ENCODE peak calls at places on chromosomes 7 and 10, in four cellular contexts. One of them, this sample, is unnamed.

GRCh38 chr7:28858206-28858605 is 99.9 kb downstream of the TRIL start:
- DNase-seq in GM12878: no peak
- DNase-seq in H1: no peak
- DNase-seq in HepG2: no peak
- DNase-seq in this sample: no peak

GRCh38 chr7:44959956-44960640 is 18.7 kb downstream of the MYO1G start:
- DNase-seq in GM12878: no peak
- DNase-seq in HepG2: no peak
- DNase-seq in H1: no peak
- DNase-seq in this sample: no peak

GRCh38 chr10:66784796-66785195 is 141.0 kb upstream of the LRRTM3 start:
- DNase-seq in HepG2: no peak
- DNase-seq in H1: no peak
- DNase-seq in GM12878: no peak
- DNase-seq in this sample: no peak

GRCh38 chr7:98281757-98282652 is 519 bp downstream of the BRI3 start:
- DNase-seq in H1: no peak
- DNase-seq in HepG2: no peak
- DNase-seq in GM12878: no peak
- DNase-seq in this sample: no peak

GRCh38 chr10:132206806-132207535 is 20.2 kb downstream of the DPYSL4 start:
- DNase-seq in HepG2: no peak
- DNase-seq in H1: no peak
- DNase-seq in GM12878: no peak
- DNase-seq in this sample: no peak

GRCh38 chr7:327305-327931 is 37.4 kb downstream of the FOXL3 start:
- DNase-seq in GM12878: no peak
- DNase-seq in HepG2: no peak
- DNase-seq in H1: no peak
- DNase-seq in this sample: no peak

GRCh38 chr10:125824736-125825135 is 1.4 kb downstream of the BCCIP start:
- DNase-seq in HepG2: no peak
- DNase-seq in H1: no peak
- DNase-seq in GM12878: no peak
- DNase-seq in this sample: no peak

GRCh38 chr7:853366-854117 is 21.3 kb downstream of the SUN1 start:
- DNase-seq in GM12878: no peak
- DNase-seq in HepG2: no peak
- DNase-seq in H1: no peak
- DNase-seq in this sample: no peak

GRCh38 chr10:68261132-68261856 is 29.4 kb upstream of the ATOH7 start:
- DNase-seq in H1: no peak
- DNase-seq in GM12878: no peak
- DNase-seq in HepG2: peak; percentile 17
- DNase-seq in this sample: no peak

GRCh38 chr10:78781991-78782390 is 286.8 kb upstream of the ZMIZ1 start:
- DNase-seq in H1: no peak
- DNase-seq in HepG2: no peak
- DNase-seq in GM12878: no peak
- DNase-seq in this sample: no peak

GRCh38 chr7:93194368-93194767 is 31.9 kb downstream of the HEPACAM2 start:
- DNase-seq in GM12878: no peak
- DNase-seq in HepG2: peak; percentile 3
- DNase-seq in H1: no peak
- DNase-seq in this sample: no peak

GRCh38 chr7:29278362-29279070 is 83.9 kb downstream of the CHN2 start:
- DNase-seq in H1: peak; percentile 35
- DNase-seq in GM12878: no peak
- DNase-seq in HepG2: no peak
- DNase-seq in this sample: no peak

GRCh38 chr7:2044883-2045471 is 187.8 kb downstream of the MAD1L1 start:
- DNase-seq in H1: no peak
- DNase-seq in HepG2: no peak
- DNase-seq in GM12878: no peak
- DNase-seq in this sample: no peak

GRCh38 chr7:34449765-34450164 is 208.3 kb upstream of the NPSR1 start:
- DNase-seq in H1: no peak
- DNase-seq in HepG2: no peak
- DNase-seq in GM12878: no peak
- DNase-seq in this sample: no peak

GRCh38 chr10:105793071-105793470 is 1152.0 kb downstream of the SORCS3 start:
- DNase-seq in HepG2: no peak
- DNase-seq in GM12878: no peak
- DNase-seq in H1: no peak
- DNase-seq in this sample: no peak

GRCh38 chr10:126059101-126059826 is 162.9 kb downstream of the FANK1 start:
- DNase-seq in H1: no peak
- DNase-seq in GM12878: no peak
- DNase-seq in HepG2: no peak
- DNase-seq in this sample: no peak

GRCh38 chr7:73822319-73823173 is 8.2 kb upstream of the CLDN4 start:
- DNase-seq in GM12878: no peak
- DNase-seq in H1: no peak
- DNase-seq in HepG2: peak; percentile 50
- DNase-seq in this sample: no peak

DNA sequence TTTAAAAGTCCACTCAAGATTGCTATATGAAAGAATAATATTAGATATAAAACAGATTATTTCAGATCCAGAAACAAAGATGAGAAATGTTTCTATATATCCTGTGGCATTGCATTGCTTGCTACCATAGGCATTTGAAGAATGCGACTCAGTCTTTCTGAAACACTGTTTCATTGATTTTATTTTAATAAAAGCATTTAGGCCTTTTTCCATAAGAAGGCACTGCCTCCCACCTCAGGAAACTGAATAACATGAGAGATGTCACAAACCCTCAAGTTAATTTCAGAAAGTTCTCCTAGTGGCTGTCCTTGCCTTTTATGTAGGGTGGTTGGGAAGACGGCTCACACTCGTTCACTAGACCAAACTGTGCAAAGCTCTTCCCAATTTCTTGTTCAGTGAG is 23.3 kb downstream of the PRPS1L1 start:
- DNase-seq in H1: no peak
- DNase-seq in HepG2: no peak
- DNase-seq in GM12878: no peak
- DNase-seq in this sample: no peak
- H3K9ac ChIP-seq in H1: no peak overlapping the region
- H3K9ac ChIP-seq in HepG2: no peak overlapping the region
- H3K9ac ChIP-seq in GM12878: no peak overlapping the region
- H3K9ac ChIP-seq in this sample: no peak overlapping the region

GRCh38 chr10:98248018-98248417 is 20.0 kb downstream of the LOXL4 start:
- DNase-seq in HepG2: no peak
- DNase-seq in GM12878: no peak
- DNase-seq in H1: no peak
- DNase-seq in this sample: no peak
- TF ChIP-seq SUZ12 in HepG2: no peak
- TF ChIP-seq SUZ12 in GM12878: no peak
- TF ChIP-seq SUZ12 in H1: no peak
- TF ChIP-seq SUZ12 in this sample: no peak

DNA sequence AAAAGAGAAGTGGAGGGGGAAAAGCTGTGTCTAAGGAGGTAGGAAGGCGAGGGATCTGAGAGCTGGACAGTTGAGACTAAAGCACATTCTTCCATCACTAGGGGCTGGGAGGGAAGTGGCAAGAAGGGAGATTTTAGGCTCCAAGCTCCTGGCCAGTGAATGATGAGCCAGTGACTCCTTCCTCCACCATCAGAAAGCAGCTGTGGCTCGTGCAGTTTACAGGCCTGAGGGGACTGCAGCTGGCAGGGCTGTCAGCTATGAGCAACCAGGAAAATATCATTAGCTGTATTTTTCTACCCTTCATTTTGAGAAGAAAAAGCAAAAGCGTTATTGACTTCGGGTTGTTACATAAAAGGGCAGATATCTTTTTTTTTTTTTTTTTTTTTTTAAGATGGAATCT is 60.7 kb downstream of the GPAM start:
- DNase-seq in HepG2: no peak
- DNase-seq in H1: no peak
- DNase-seq in GM12878: no peak
- DNase-seq in this sample: no peak
- TF ChIP-seq ZNF274 in HepG2: no peak
- TF ChIP-seq ZNF274 in H1: no peak
- TF ChIP-seq ZNF274 in GM12878: no peak
- TF ChIP-seq ZNF274 in this sample: no peak

GRCh38 chr7:138979988-138980574 is 1.1 kb downstream of the KIAA1549 start:
- DNase-seq in H1: no peak
- DNase-seq in GM12878: no peak
- DNase-seq in HepG2: no peak
- DNase-seq in this sample: no peak

GRCh38 chr7:138979226-138979979 is 1.8 kb downstream of the KIAA1549 start:
- DNase-seq in H1: no peak
- DNase-seq in GM12878: no peak
- DNase-seq in HepG2: peak; percentile 26
- DNase-seq in this sample: no peak

GRCh38 chr7:138982204-138982623 is 1.0 kb upstream of the KIAA1549 start:
- DNase-seq in HepG2: no peak
- DNase-seq in GM12878: no peak
- DNase-seq in H1: peak; percentile 58
- DNase-seq in this sample: no peak

GRCh38 chr7:138981332-138982203 is at the start of gene KIAA1549:
- DNase-seq in GM12878: no peak
- DNase-seq in H1: peak; percentile 83
- DNase-seq in HepG2: peak; percentile 33
- DNase-seq in this sample: peak; percentile 66

DNA sequence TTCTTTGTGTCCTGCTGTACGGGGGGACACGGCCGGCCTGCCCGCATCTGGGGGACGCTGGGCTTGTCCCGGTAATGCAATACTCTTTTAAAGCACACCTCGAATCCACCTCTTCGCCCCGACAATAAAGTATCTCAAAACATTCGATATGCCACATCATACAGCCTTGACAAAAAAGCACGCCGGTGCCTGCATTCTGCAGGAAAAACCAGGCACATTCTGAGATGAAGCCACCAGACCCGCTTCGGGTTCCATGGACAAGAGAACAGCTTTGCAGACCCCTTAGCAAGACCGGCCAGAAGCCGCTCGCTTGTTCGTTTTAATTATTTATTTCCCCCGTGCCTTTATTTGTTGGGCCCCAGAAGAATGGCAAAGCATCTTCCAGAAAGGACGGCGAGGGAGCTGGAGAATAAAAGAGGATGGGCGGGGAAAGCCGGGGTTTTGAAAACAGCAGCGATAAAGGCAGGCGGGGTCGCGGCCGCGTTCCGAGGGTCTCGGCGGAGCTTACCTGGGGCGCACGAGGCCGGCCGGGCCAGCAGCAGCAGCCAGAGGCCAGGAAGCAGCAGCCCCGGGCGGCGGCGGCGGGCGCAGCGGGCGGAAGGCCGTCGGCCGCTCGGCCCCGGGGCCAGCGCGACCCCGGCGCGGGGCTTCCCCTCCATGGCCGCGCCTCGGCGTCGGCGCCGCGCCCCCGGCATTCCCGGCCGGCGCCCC is 459 bp downstream of the KIAA1549 start:
- DNase-seq in GM12878: no peak
- DNase-seq in H1: peak; percentile 71
- DNase-seq in HepG2: no peak
- DNase-seq in this sample: no peak
- H3K9ac ChIP-seq in GM12878: no peak overlapping the region
- H3K9ac ChIP-seq in H1: peak overlapping the region; percentile 51
- H3K9ac ChIP-seq in HepG2: peak overlapping the region; percentile 65
- H3K9ac ChIP-seq in this sample: peak overlapping the region; percentile 36

DNA sequence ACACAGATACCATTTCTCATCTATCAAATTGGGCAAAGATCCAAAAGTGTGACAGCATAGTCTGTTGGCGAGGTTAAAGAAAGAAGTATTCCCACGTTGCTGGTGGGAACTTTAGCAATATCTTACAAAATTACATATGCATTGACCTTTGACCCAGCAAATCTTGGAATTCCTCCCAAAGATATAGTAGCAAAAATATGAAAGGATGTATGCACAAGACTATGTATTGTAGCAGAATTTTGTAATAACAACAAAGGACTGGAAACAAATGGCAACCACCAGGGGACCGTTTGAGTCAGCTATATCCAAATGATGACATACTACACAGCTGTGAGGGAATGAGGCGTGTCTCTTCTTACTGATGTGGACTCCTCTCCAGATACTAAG is 50.2 kb downstream of the KCNH2 start:
- DNase-seq in H1: no peak
- DNase-seq in HepG2: no peak
- DNase-seq in GM12878: no peak
- DNase-seq in this sample: no peak
- TF ChIP-seq SUZ12 in H1: no peak
- TF ChIP-seq SUZ12 in HepG2: no peak
- TF ChIP-seq SUZ12 in GM12878: no peak
- TF ChIP-seq SUZ12 in this sample: no peak

DNA sequence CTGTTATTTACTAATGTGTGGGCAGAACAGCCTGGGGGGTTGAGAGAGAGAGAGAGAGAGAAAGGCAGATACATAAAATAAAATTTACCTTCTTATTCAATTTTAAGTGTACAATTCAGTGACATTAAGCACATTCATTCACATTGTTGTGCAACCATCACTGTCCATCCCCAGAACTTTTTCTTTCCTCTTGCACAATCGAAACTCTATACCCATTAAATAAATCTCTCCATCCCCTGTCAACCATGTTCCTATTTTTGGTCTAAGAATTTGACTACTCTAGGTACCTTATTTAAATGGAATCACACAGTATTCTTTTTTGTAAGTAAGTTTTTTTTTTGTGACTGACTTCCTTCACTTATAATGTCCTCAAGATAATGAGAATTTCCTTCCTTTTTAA is 181.6 kb downstream of the SND1 start:
- DNase-seq in HepG2: no peak
- DNase-seq in H1: no peak
- DNase-seq in GM12878: no peak
- DNase-seq in this sample: no peak
- TF ChIP-seq ZNF274 in HepG2: no peak
- TF ChIP-seq ZNF274 in H1: no peak
- TF ChIP-seq ZNF274 in GM12878: no peak
- TF ChIP-seq ZNF274 in this sample: no peak

GRCh38 chr10:77393411-77393810 is 244.2 kb downstream of the KCNMA1 start:
- DNase-seq in GM12878: no peak
- DNase-seq in H1: no peak
- DNase-seq in HepG2: no peak
- DNase-seq in this sample: no peak
- H3K9ac ChIP-seq in GM12878: no peak overlapping the region
- H3K9ac ChIP-seq in H1: no peak overlapping the region
- H3K9ac ChIP-seq in HepG2: no peak overlapping the region
- H3K9ac ChIP-seq in this sample: no peak overlapping the region

GRCh38 chr7:55158541-55158940 is 139.7 kb downstream of the EGFR start:
- DNase-seq in GM12878: no peak
- DNase-seq in HepG2: no peak
- DNase-seq in H1: no peak
- DNase-seq in this sample: no peak
- TF ChIP-seq SUZ12 in GM12878: no peak
- TF ChIP-seq SUZ12 in HepG2: no peak
- TF ChIP-seq SUZ12 in H1: no peak
- TF ChIP-seq SUZ12 in this sample: no peak

DNA sequence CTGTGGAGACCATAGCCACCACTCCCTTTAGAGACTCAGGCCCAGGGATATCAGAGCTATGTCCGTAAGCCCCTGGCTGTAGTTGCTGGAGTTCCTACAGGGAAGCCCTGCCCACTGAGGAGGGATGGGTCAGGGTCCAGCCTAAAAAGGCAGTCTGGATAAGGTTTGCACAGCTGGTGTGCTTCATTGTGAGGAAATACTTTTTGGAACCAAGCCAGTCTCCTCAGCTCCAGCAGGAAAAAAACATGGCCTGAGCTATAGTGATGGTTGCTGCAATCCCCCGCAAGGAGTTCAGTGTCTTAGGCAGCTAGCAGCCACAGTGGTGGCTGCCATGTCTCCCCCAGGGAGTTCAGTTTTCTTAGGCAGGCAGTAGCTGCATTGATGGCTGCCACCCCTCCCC is 52.6 kb upstream of the CYP2C8 start:
- DNase-seq in HepG2: peak; percentile 74
- DNase-seq in H1: no peak
- DNase-seq in GM12878: no peak
- DNase-seq in this sample: no peak
- TF ChIP-seq ZNF274 in HepG2: no peak
- TF ChIP-seq ZNF274 in H1: no peak
- TF ChIP-seq ZNF274 in GM12878: no peak
- TF ChIP-seq ZNF274 in this sample: no peak

This sample was measured in NT2/D1.